ENCODE peak calls at places on chromosomes 13 and 19, in ten cellular contexts. U, R, O, P, S, L, Q, F, B and W are unnamed samples.

GRCh38 chr19:9811139-9811538 is 7.7 kb downstream of the FBXL12 start:
- DNase-seq in U (no peak), R (no peak), O (no peak), P (no peak), S (no peak), L (no peak), Q (no peak), F (no peak), B (no peak), W (no peak)

GRCh38 chr19:4647676-4648644 is 8.6 kb downstream of the TNFAIP8L1 start:
- DNase-seq in U (no peak), R (no peak), O (no peak), P (no peak), S (no peak), L (no peak), Q (peak; percentile 72), F (no peak), B (no peak), W (no peak)

GRCh38 chr13:82688400-82688999 is 1193.8 kb downstream of the SLITRK1 start:
- DNase-seq in U (no peak), R (no peak), O (peak; percentile 5), P (no peak), S (no peak), L (no peak), Q (no peak), F (no peak), B (no peak), W (peak; percentile 76)

GRCh38 chr13:33617055-33617454 is 200.9 kb upstream of the RFC3 start:
- DNase-seq in U (no peak), R (no peak), O (no peak), P (no peak), S (no peak), L (no peak), Q (no peak), F (no peak), B (no peak), W (no peak)

GRCh38 chr13:54958781-54959180 is 1930.2 kb downstream of the OLFM4 start:
- DNase-seq in U (no peak), R (no peak), O (no peak), P (no peak), S (no peak), L (no peak), Q (no peak), F (no peak), B (no peak), W (no peak)

GRCh38 chr19:32878988-32879387 is 9.4 kb upstream of the SLC7A9 start:
- DNase-seq in U (no peak), R (no peak), O (no peak), P (no peak), S (no peak), L (no peak), Q (no peak), F (no peak), B (no peak), W (no peak)

GRCh38 chr13:112679932-112680677 is 9.7 kb upstream of the ATP11A start:
- DNase-seq in U (no peak), R (no peak), O (no peak), P (no peak), S (no peak), L (no peak), Q (no peak), F (no peak), B (no peak), W (no peak)

GRCh38 chr19:38706792-38707511 is 37.3 kb downstream of the CAPN12 start:
- DNase-seq in U (peak; percentile 52), R (no peak), O (no peak), P (no peak), S (no peak), L (no peak), Q (no peak), F (no peak), B (no peak), W (no peak)

GRCh38 chr19:40519352-40520322 is 52.8 kb downstream of the SPTBN4 start:
- DNase-seq in U (no peak), R (no peak), O (peak; percentile 50), P (no peak), S (no peak), L (no peak), Q (no peak), F (peak; percentile 44), B (no peak), W (peak; percentile 25)

GRCh38 chr19:6963937-6964336 is 57.3 kb downstream of the MBD3L2B start:
- DNase-seq in U (no peak), R (no peak), O (no peak), P (no peak), S (no peak), L (peak; percentile 36), Q (no peak), F (peak; percentile 9), B (no peak), W (peak; percentile 25)

GRCh38 chr19:39792999-39793546 is 14.4 kb downstream of the LEUTX start:
- DNase-seq in U (peak; percentile 66), R (peak; percentile 66), O (peak; percentile 78), P (peak; percentile 67), S (peak; percentile 87), L (peak; percentile 60), Q (peak; percentile 45), F (peak; percentile 72), B (peak; percentile 36), W (peak; percentile 82)

GRCh38 chr13:36778083-36778671 is 40.8 kb upstream of the RFXAP start:
- DNase-seq in U (peak; percentile 24), R (no peak), O (peak; percentile 53), P (no peak), S (no peak), L (no peak), Q (no peak), F (no peak), B (no peak), W (no peak)

GRCh38 chr19:33241530-33242101 is 16.0 kb upstream of the SLC7A10 start:
- DNase-seq in U (no peak), R (no peak), O (peak; percentile 26), P (no peak), S (peak; percentile 24), L (no peak), Q (peak; percentile 22), F (no peak), B (no peak), W (no peak)

GRCh38 chr13:112699318-112699918 is 9.6 kb downstream of the ATP11A start:
- DNase-seq in U (no peak), R (no peak), O (no peak), P (no peak), S (no peak), L (no peak), Q (no peak), F (no peak), B (no peak), W (no peak)

GRCh38 chr19:36707134-36707533 is 19.7 kb downstream of the ZNF567 start:
- DNase-seq in U (no peak), R (no peak), O (no peak), P (no peak), S (no peak), L (no peak), Q (no peak), F (no peak), B (no peak), W (no peak)

GRCh38 chr19:1811942-1812425 is at the start of gene ATP8B3:
- DNase-seq in U (no peak), R (peak; percentile 47), O (no peak), P (no peak), S (peak; percentile 98), L (peak; percentile 62), Q (no peak), F (peak; percentile 64), B (no peak), W (no peak)

GRCh38 chr13:106118050-106118449 is 417.4 kb downstream of the EFNB2 start:
- DNase-seq in U (no peak), R (no peak), O (peak; percentile 44), P (no peak), S (no peak), L (no peak), Q (no peak), F (no peak), B (no peak), W (no peak)

GRCh38 chr13:39951301-39951700 is 295.8 kb downstream of the COG6 start:
- DNase-seq in U (no peak), R (no peak), O (no peak), P (no peak), S (no peak), L (no peak), Q (no peak), F (no peak), B (no peak), W (no peak)